ENCODE peak calls at places on chromosome 10, in four cellular contexts. One of them, this sample, is unnamed.

GRCh38 chr10:33234779-33235178 is 99.7 kb downstream of the NRP1 start:
- DNase-seq in AG09309: no peak
- DNase-seq in tibial nerve: no peak
- DNase-seq in H9: no peak
- DNase-seq in this sample: no peak

GRCh38 chr10:133324857-133325260 is 11.8 kb downstream of the CALY start:
- DNase-seq in AG09309: no peak
- DNase-seq in tibial nerve: no peak
- DNase-seq in H9: no peak
- DNase-seq in this sample: no peak

GRCh38 chr10:96512997-96513685 is 585 bp downstream of the TLL2 start:
- DNase-seq in AG09309: no peak
- DNase-seq in tibial nerve: no peak
- DNase-seq in H9: peak
- DNase-seq in this sample: no peak

GRCh38 chr10:91983403-91983802 is 59.8 kb downstream of the BTAF1 start:
- DNase-seq in AG09309: no peak
- DNase-seq in tibial nerve: no peak
- DNase-seq in H9: no peak
- DNase-seq in this sample: no peak

GRCh38 chr10:75444781-75445386 is 13.5 kb downstream of the LRMDA start:
- DNase-seq in AG09309: no peak
- DNase-seq in tibial nerve: no peak
- DNase-seq in H9: no peak
- DNase-seq in this sample: no peak

GRCh38 chr10:77637474-77637985 is at the start of gene KCNMA1:
- DNase-seq in AG09309: no peak
- DNase-seq in tibial nerve: no peak
- DNase-seq in H9: peak
- DNase-seq in this sample: no peak

GRCh38 chr10:104683567-104683966 is 42.5 kb downstream of the SORCS3 start:
- DNase-seq in AG09309: no peak
- DNase-seq in tibial nerve: no peak
- DNase-seq in H9: no peak
- DNase-seq in this sample: no peak

GRCh38 chr10:97302088-97302791 is 9.8 kb upstream of the ARHGAP19 start:
- DNase-seq in AG09309: no peak
- DNase-seq in tibial nerve: no peak
- DNase-seq in H9: no peak
- DNase-seq in this sample: no peak

GRCh38 chr10:46215426-46215825 is 71.4 kb upstream of the ANTXRL start:
- DNase-seq in AG09309: no peak
- DNase-seq in tibial nerve: no peak
- DNase-seq in H9: no peak
- DNase-seq in this sample: no peak

GRCh38 chr10:59311025-59311424 is 51.3 kb downstream of the FAM13C start:
- DNase-seq in AG09309: no peak
- DNase-seq in tibial nerve: no peak
- DNase-seq in H9: no peak
- DNase-seq in this sample: no peak

GRCh38 chr10:128751284-128751683 is 625.1 kb upstream of the MKI67 start:
- DNase-seq in AG09309: no peak
- DNase-seq in tibial nerve: no peak
- DNase-seq in H9: no peak
- DNase-seq in this sample: no peak

GRCh38 chr10:9613338-9613737 is 1404.3 kb upstream of the CELF2 start:
- DNase-seq in AG09309: no peak
- DNase-seq in tibial nerve: no peak
- DNase-seq in H9: no peak
- DNase-seq in this sample: no peak

GRCh38 chr10:68870545-68871104 is 30.5 kb upstream of the DDX50 start:
- DNase-seq in AG09309: no peak
- DNase-seq in tibial nerve: no peak
- DNase-seq in H9: no peak
- DNase-seq in this sample: no peak

GRCh38 chr10:28915989-28916588 is 238.8 kb downstream of the BAMBI start:
- DNase-seq in AG09309: no peak
- DNase-seq in tibial nerve: no peak
- DNase-seq in H9: no peak
- DNase-seq in this sample: no peak

GRCh38 chr10:47079177-47079580 is 168.0 kb downstream of the PTPN20 start:
- DNase-seq in AG09309: no peak
- DNase-seq in tibial nerve: no peak
- DNase-seq in H9: no peak
- DNase-seq in this sample: no peak

GRCh38 chr10:30285970-30286369 is 63.1 kb downstream of the MTPAP start:
- DNase-seq in AG09309: no peak
- DNase-seq in tibial nerve: no peak
- DNase-seq in H9: no peak
- DNase-seq in this sample: no peak

GRCh38 chr10:49441488-49442476 is 45.9 kb upstream of the DRGX start:
- DNase-seq in AG09309: no peak
- DNase-seq in tibial nerve: no peak
- DNase-seq in H9: no peak
- DNase-seq in this sample: no peak

GRCh38 chr10:102813734-102814455 is 23.3 kb downstream of the CYP17A1 start:
- DNase-seq in AG09309: no peak
- DNase-seq in tibial nerve: peak
- DNase-seq in H9: no peak
- DNase-seq in this sample: no peak

GRCh38 chr10:83961620-83962019 is 177.7 kb upstream of the GHITM start:
- DNase-seq in AG09309: no peak
- DNase-seq in tibial nerve: no peak
- DNase-seq in H9: no peak
- DNase-seq in this sample: no peak

GRCh38 chr10:69477968-69478597 is 26.8 kb downstream of the TSPAN15 start:
- DNase-seq in AG09309: no peak
- DNase-seq in tibial nerve: no peak
- DNase-seq in H9: no peak
- DNase-seq in this sample: no peak

GRCh38 chr10:71604324-71605018 is 115.1 kb downstream of the C10orf105 start:
- DNase-seq in AG09309: no peak
- DNase-seq in tibial nerve: no peak
- DNase-seq in H9: no peak
- DNase-seq in this sample: no peak

GRCh38 chr10:79018591-79019011 is 50.2 kb upstream of the ZMIZ1 start:
- DNase-seq in AG09309: no peak
- DNase-seq in tibial nerve: no peak
- DNase-seq in H9: no peak
- DNase-seq in this sample: no peak

GRCh38 chr10:86389441-86390193 is 23.0 kb upstream of the GRID1 start:
- DNase-seq in AG09309: no peak
- DNase-seq in tibial nerve: no peak
- DNase-seq in H9: peak
- DNase-seq in this sample: no peak
- TF ChIP-seq CTCF in AG09309: no peak
- TF ChIP-seq CTCF in tibial nerve: no peak
- TF ChIP-seq CTCF in H9: no peak
- TF ChIP-seq CTCF in this sample: no peak

DNA sequence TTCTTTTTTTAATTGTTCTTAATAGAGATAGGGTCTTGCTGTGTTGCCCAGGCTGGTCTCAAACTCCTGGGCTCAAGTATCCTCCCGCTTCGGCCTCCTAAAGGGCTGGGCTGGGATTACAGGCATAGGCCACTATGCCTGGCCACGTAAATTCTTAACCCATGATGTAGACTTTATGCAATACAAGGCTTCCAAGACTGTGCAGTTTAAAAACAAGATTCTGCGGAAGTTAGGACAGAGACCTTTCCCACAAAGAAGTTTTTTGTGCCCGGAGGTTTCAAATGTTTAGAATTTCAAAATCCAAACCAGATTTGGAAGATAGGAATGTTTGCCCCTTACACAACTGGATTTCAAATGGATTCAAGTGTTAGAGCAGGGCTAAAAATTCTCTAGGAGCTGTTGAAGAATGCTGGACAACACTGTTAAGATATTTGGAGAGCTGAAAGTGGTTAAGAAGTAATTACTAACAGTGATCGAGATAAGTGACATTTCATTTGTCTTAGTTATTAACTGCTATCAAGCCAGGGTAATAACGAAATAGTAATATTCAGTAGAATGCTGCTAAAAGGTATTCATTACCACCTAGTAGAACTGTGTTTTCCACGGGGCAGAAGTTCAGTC is 7.4 kb downstream of the APBB1IP start:
- DNase-seq in AG09309: peak
- DNase-seq in tibial nerve: no peak
- DNase-seq in H9: no peak
- DNase-seq in this sample: no peak
- TF ChIP-seq CTCF in AG09309: peak
- TF ChIP-seq CTCF in tibial nerve: no peak
- TF ChIP-seq CTCF in H9: no peak
- TF ChIP-seq CTCF in this sample: no peak

GRCh38 chr10:90504172-90504571 is 353.7 kb downstream of the HTR7 start:
- DNase-seq in AG09309: no peak
- DNase-seq in tibial nerve: no peak
- DNase-seq in H9: no peak
- DNase-seq in this sample: no peak
- TF ChIP-seq CTCF in AG09309: no peak
- TF ChIP-seq CTCF in tibial nerve: no peak
- TF ChIP-seq CTCF in H9: peak
- TF ChIP-seq CTCF in this sample: no peak

DNA sequence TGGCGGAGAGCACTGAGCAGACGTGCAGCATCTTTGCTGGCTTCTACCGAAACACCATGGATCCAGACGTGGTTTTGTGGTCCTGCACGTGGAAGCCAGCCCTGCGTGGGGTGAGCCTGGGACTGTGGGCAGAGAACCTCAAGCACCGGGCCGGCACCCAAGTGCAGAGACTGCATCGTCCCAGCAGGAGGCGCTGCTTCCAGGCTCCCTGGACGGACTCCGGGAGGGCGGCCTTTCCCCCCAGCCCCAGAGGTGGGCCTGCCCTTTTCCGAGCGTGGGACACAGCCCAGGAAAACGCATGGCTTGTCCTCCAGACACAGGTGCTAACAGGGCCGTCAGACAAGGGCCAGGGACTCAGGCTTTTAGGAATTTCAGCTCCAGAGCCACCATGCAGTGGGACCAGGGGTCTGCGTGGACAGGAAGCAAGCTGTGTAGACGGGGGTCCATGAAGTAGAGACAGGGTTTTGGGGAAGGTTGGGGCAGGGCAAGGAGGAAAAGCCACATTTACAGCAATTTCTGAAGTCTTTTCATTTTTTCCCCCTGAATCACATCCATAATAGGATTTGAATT is 303.9 kb downstream of the WDR37 start:
- DNase-seq in AG09309: no peak
- DNase-seq in tibial nerve: no peak
- DNase-seq in H9: peak
- DNase-seq in this sample: no peak
- TF ChIP-seq CTCF in AG09309: no peak
- TF ChIP-seq CTCF in tibial nerve: no peak
- TF ChIP-seq CTCF in H9: peak
- TF ChIP-seq CTCF in this sample: no peak

This sample was measured in natural killer cell.